ENCODE peak calls at places on chromosomes 16 and 17, in eight cellular contexts. One of them, this sample, is unnamed.

GRCh38 chr17:64679710-64680216 is 17.7 kb upstream of the SMURF2 start:
- DNase-seq in neural progenitor cell: no peak
- DNase-seq in fibroblast of lung: peak
- DNase-seq in GM23248: peak
- DNase-seq in A549: peak
- DNase-seq in osteoblast: peak
- DNase-seq in K562: no peak
- DNase-seq in mesenchymal stem cell: peak
- DNase-seq in this sample: peak

GRCh38 chr17:49294126-49294525 is 63.5 kb upstream of the PHOSPHO1 start:
- DNase-seq in neural progenitor cell: no peak
- DNase-seq in fibroblast of lung: no peak
- DNase-seq in GM23248: no peak
- DNase-seq in A549: no peak
- DNase-seq in osteoblast: no peak
- DNase-seq in K562: no peak
- DNase-seq in mesenchymal stem cell: no peak
- DNase-seq in this sample: no peak

GRCh38 chr17:50110591-50111349 is 15.6 kb downstream of the PDK2 start:
- DNase-seq in neural progenitor cell: no peak
- DNase-seq in fibroblast of lung: no peak
- DNase-seq in GM23248: no peak
- DNase-seq in A549: no peak
- DNase-seq in osteoblast: peak
- DNase-seq in K562: no peak
- DNase-seq in mesenchymal stem cell: no peak
- DNase-seq in this sample: no peak

GRCh38 chr17:19766421-19767270 is 18.5 kb upstream of the ALDH3A1 start:
- DNase-seq in neural progenitor cell: peak
- DNase-seq in fibroblast of lung: peak
- DNase-seq in GM23248: peak
- DNase-seq in A549: peak
- DNase-seq in osteoblast: peak
- DNase-seq in K562: peak
- DNase-seq in mesenchymal stem cell: peak
- DNase-seq in this sample: peak

GRCh38 chr16:83818276-83818675 is 10.5 kb downstream of the HSBP1 start:
- DNase-seq in neural progenitor cell: no peak
- DNase-seq in fibroblast of lung: no peak
- DNase-seq in GM23248: no peak
- DNase-seq in A549: no peak
- DNase-seq in osteoblast: no peak
- DNase-seq in K562: no peak
- DNase-seq in mesenchymal stem cell: no peak
- DNase-seq in this sample: no peak

GRCh38 chr16:84774810-84775209 is 45.0 kb upstream of the CRISPLD2 start:
- DNase-seq in neural progenitor cell: no peak
- DNase-seq in fibroblast of lung: peak
- DNase-seq in GM23248: peak
- DNase-seq in A549: no peak
- DNase-seq in osteoblast: peak
- DNase-seq in K562: no peak
- DNase-seq in mesenchymal stem cell: peak
- DNase-seq in this sample: peak

GRCh38 chr16:50313596-50314483 is 47.5 kb downstream of the ADCY7 start:
- DNase-seq in neural progenitor cell: no peak
- DNase-seq in fibroblast of lung: no peak
- DNase-seq in GM23248: peak
- DNase-seq in A549: no peak
- DNase-seq in osteoblast: peak
- DNase-seq in K562: no peak
- DNase-seq in mesenchymal stem cell: no peak
- DNase-seq in this sample: peak

GRCh38 chr17:3886776-3887175 is 6.1 kb downstream of the CAMKK1 start:
- DNase-seq in neural progenitor cell: no peak
- DNase-seq in fibroblast of lung: no peak
- DNase-seq in GM23248: no peak
- DNase-seq in A549: no peak
- DNase-seq in osteoblast: no peak
- DNase-seq in K562: no peak
- DNase-seq in mesenchymal stem cell: no peak
- DNase-seq in this sample: no peak

GRCh38 chr16:64534180-64534780 is 587.6 kb downstream of the CDH11 start:
- DNase-seq in neural progenitor cell: no peak
- DNase-seq in fibroblast of lung: no peak
- DNase-seq in GM23248: peak
- DNase-seq in A549: no peak
- DNase-seq in osteoblast: no peak
- DNase-seq in K562: no peak
- DNase-seq in mesenchymal stem cell: no peak
- DNase-seq in this sample: no peak

GRCh38 chr16:55282441-55282840 is 41.6 kb upstream of the IRX6 start:
- DNase-seq in neural progenitor cell: no peak
- DNase-seq in fibroblast of lung: no peak
- DNase-seq in GM23248: peak
- DNase-seq in A549: no peak
- DNase-seq in osteoblast: no peak
- DNase-seq in K562: no peak
- DNase-seq in mesenchymal stem cell: no peak
- DNase-seq in this sample: no peak

GRCh38 chr16:30476991-30477390 is 4.4 kb downstream of the ITGAL start:
- DNase-seq in neural progenitor cell: no peak
- DNase-seq in fibroblast of lung: no peak
- DNase-seq in GM23248: no peak
- DNase-seq in A549: no peak
- DNase-seq in osteoblast: no peak
- DNase-seq in K562: peak
- DNase-seq in mesenchymal stem cell: no peak
- DNase-seq in this sample: no peak

GRCh38 chr16:30472328-30472942 is at the start of gene ITGAL:
- DNase-seq in neural progenitor cell: no peak
- DNase-seq in fibroblast of lung: no peak
- DNase-seq in GM23248: no peak
- DNase-seq in A549: no peak
- DNase-seq in osteoblast: no peak
- DNase-seq in K562: no peak
- DNase-seq in mesenchymal stem cell: no peak
- DNase-seq in this sample: no peak

GRCh38 chr16:30474062-30474452 is 1.5 kb downstream of the ITGAL start:
- DNase-seq in neural progenitor cell: no peak
- DNase-seq in fibroblast of lung: no peak
- DNase-seq in GM23248: no peak
- DNase-seq in A549: no peak
- DNase-seq in osteoblast: no peak
- DNase-seq in K562: no peak
- DNase-seq in mesenchymal stem cell: no peak
- DNase-seq in this sample: no peak

GRCh38 chr16:30473231-30474061 is 904 bp downstream of the ITGAL start:
- DNase-seq in neural progenitor cell: no peak
- DNase-seq in fibroblast of lung: no peak
- DNase-seq in GM23248: no peak
- DNase-seq in A549: no peak
- DNase-seq in osteoblast: no peak
- DNase-seq in K562: no peak
- DNase-seq in mesenchymal stem cell: no peak
- DNase-seq in this sample: no peak

DNA sequence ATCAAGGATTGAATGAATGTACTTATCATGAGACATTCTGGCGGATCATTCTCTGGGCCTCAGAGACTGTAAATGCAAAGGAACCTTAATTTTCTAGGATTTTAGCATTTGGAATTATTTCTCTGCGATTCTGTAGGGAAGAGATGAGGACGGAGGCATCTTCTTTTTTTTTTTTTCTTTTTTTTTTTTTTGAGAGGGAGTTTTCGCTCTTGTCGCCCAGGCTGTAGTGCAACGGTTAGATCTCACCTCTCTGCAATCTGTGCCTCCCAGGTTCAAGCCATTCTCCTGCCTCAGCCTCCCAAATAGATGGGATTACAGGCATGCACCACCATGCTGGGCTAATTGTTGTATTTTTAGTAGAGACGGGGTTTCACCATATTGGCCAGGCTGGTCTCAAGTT is 2.1 kb downstream of the ITGAL start:
- DNase-seq in neural progenitor cell: no peak
- DNase-seq in fibroblast of lung: no peak
- DNase-seq in GM23248: no peak
- DNase-seq in A549: no peak
- DNase-seq in osteoblast: no peak
- DNase-seq in K562: no peak
- DNase-seq in mesenchymal stem cell: no peak
- DNase-seq in this sample: no peak
- H3K4me2 ChIP-seq in neural progenitor cell: no peak
- H3K4me2 ChIP-seq in fibroblast of lung: no peak
- H3K4me2 ChIP-seq in GM23248: no peak
- H3K4me2 ChIP-seq in A549: no peak
- H3K4me2 ChIP-seq in osteoblast: no peak
- H3K4me2 ChIP-seq in K562: no peak
- H3K4me2 ChIP-seq in mesenchymal stem cell: no peak
- H3K4me2 ChIP-seq in this sample: no peak

GRCh38 chr16:74745109-74745615 is 29.5 kb downstream of the FA2H start:
- DNase-seq in neural progenitor cell: no peak
- DNase-seq in fibroblast of lung: no peak
- DNase-seq in GM23248: no peak
- DNase-seq in A549: no peak
- DNase-seq in osteoblast: no peak
- DNase-seq in K562: no peak
- DNase-seq in mesenchymal stem cell: no peak
- DNase-seq in this sample: no peak

GRCh38 chr16:74744566-74744965 is 30.1 kb downstream of the FA2H start:
- DNase-seq in neural progenitor cell: no peak
- DNase-seq in fibroblast of lung: no peak
- DNase-seq in GM23248: no peak
- DNase-seq in A549: no peak
- DNase-seq in osteoblast: no peak
- DNase-seq in K562: no peak
- DNase-seq in mesenchymal stem cell: no peak
- DNase-seq in this sample: no peak

GRCh38 chr16:74742051-74742481 is 32.6 kb downstream of the FA2H start:
- DNase-seq in neural progenitor cell: no peak
- DNase-seq in fibroblast of lung: peak
- DNase-seq in GM23248: no peak
- DNase-seq in A549: no peak
- DNase-seq in osteoblast: no peak
- DNase-seq in K562: no peak
- DNase-seq in mesenchymal stem cell: peak
- DNase-seq in this sample: no peak

GRCh38 chr16:74743668-74744299 is 30.8 kb downstream of the FA2H start:
- DNase-seq in neural progenitor cell: no peak
- DNase-seq in fibroblast of lung: peak
- DNase-seq in GM23248: peak
- DNase-seq in A549: peak
- DNase-seq in osteoblast: peak
- DNase-seq in K562: peak
- DNase-seq in mesenchymal stem cell: peak
- DNase-seq in this sample: peak

GRCh38 chr16:74743045-74743667 is 31.5 kb downstream of the FA2H start:
- DNase-seq in neural progenitor cell: no peak
- DNase-seq in fibroblast of lung: no peak
- DNase-seq in GM23248: no peak
- DNase-seq in A549: peak
- DNase-seq in osteoblast: peak
- DNase-seq in K562: no peak
- DNase-seq in mesenchymal stem cell: no peak
- DNase-seq in this sample: peak
- H3K4me2 ChIP-seq in neural progenitor cell: no peak
- H3K4me2 ChIP-seq in fibroblast of lung: no peak
- H3K4me2 ChIP-seq in GM23248: no peak
- H3K4me2 ChIP-seq in A549: peak
- H3K4me2 ChIP-seq in osteoblast: peak
- H3K4me2 ChIP-seq in K562: peak
- H3K4me2 ChIP-seq in mesenchymal stem cell: peak
- H3K4me2 ChIP-seq in this sample: peak

GRCh38 chr17:82985436-82985820 is 94.0 kb upstream of the METRNL start:
- DNase-seq in neural progenitor cell: no peak
- DNase-seq in fibroblast of lung: no peak
- DNase-seq in GM23248: no peak
- DNase-seq in A549: no peak
- DNase-seq in osteoblast: no peak
- DNase-seq in K562: no peak
- DNase-seq in mesenchymal stem cell: no peak
- DNase-seq in this sample: no peak
- H3K4me2 ChIP-seq in neural progenitor cell: peak
- H3K4me2 ChIP-seq in fibroblast of lung: no peak
- H3K4me2 ChIP-seq in GM23248: no peak
- H3K4me2 ChIP-seq in A549: no peak
- H3K4me2 ChIP-seq in osteoblast: peak
- H3K4me2 ChIP-seq in K562: no peak
- H3K4me2 ChIP-seq in mesenchymal stem cell: no peak
- H3K4me2 ChIP-seq in this sample: no peak

GRCh38 chr17:39697961-39698360 is 1.9 kb upstream of the ERBB2 start:
- DNase-seq in neural progenitor cell: no peak
- DNase-seq in fibroblast of lung: no peak
- DNase-seq in GM23248: no peak
- DNase-seq in A549: no peak
- DNase-seq in osteoblast: peak
- DNase-seq in K562: no peak
- DNase-seq in mesenchymal stem cell: no peak
- DNase-seq in this sample: no peak

GRCh38 chr17:39701012-39701783 is 1.3 kb downstream of the ERBB2 start:
- DNase-seq in neural progenitor cell: peak
- DNase-seq in fibroblast of lung: no peak
- DNase-seq in GM23248: no peak
- DNase-seq in A549: peak
- DNase-seq in osteoblast: peak
- DNase-seq in K562: no peak
- DNase-seq in mesenchymal stem cell: no peak
- DNase-seq in this sample: no peak

GRCh38 chr17:39700148-39700987 is 504 bp downstream of the ERBB2 start:
- DNase-seq in neural progenitor cell: peak
- DNase-seq in fibroblast of lung: peak
- DNase-seq in GM23248: peak
- DNase-seq in A549: peak
- DNase-seq in osteoblast: peak
- DNase-seq in K562: no peak
- DNase-seq in mesenchymal stem cell: peak
- DNase-seq in this sample: no peak

GRCh38 chr17:39701784-39702422 is 2.0 kb downstream of the ERBB2 start:
- DNase-seq in neural progenitor cell: peak
- DNase-seq in fibroblast of lung: no peak
- DNase-seq in GM23248: no peak
- DNase-seq in A549: no peak
- DNase-seq in osteoblast: peak
- DNase-seq in K562: no peak
- DNase-seq in mesenchymal stem cell: no peak
- DNase-seq in this sample: no peak

GRCh38 chr17:39699818-39700147 is at the start of gene ERBB2:
- DNase-seq in neural progenitor cell: peak
- DNase-seq in fibroblast of lung: peak
- DNase-seq in GM23248: peak
- DNase-seq in A549: peak
- DNase-seq in osteoblast: peak
- DNase-seq in K562: no peak
- DNase-seq in mesenchymal stem cell: peak
- DNase-seq in this sample: peak
- H3K4me2 ChIP-seq in neural progenitor cell: peak
- H3K4me2 ChIP-seq in fibroblast of lung: peak
- H3K4me2 ChIP-seq in GM23248: peak
- H3K4me2 ChIP-seq in A549: peak
- H3K4me2 ChIP-seq in osteoblast: peak
- H3K4me2 ChIP-seq in K562: no peak
- H3K4me2 ChIP-seq in mesenchymal stem cell: peak
- H3K4me2 ChIP-seq in this sample: peak

This sample was measured in PC-9.